ENCODE peak calls at places on chromosomes 3 and 15, in four cellular contexts. A is lung, T is HuH-7.5, K is heart right ventricle. O is an unnamed sample.

GRCh38 chr3:61901481-61901880 is 340.1 kb downstream of the PTPRG start:
- DNase-seq in K (no peak), A (no peak), T (no peak), O (no peak)

GRCh38 chr3:11367116-11367781 is 95.1 kb downstream of the ATG7 start:
- DNase-seq in T (no peak), K (peak; percentile 36), A (peak; percentile 44), O (no peak)

GRCh38 chr3:13015286-13016082 is 57.7 kb downstream of the IQSEC1 start:
- DNase-seq in T (no peak), A (peak; percentile 42), K (peak; percentile 42), O (no peak)

GRCh38 chr15:50224606-50225005 is 40.9 kb downstream of the HDC start:
- DNase-seq in A (no peak), T (peak; percentile 38), K (no peak), O (no peak)

GRCh38 chr15:82298520-82298919 is 35.9 kb downstream of the SAXO2 start:
- DNase-seq in T (no peak), K (no peak), A (peak; percentile 26), O (no peak)

GRCh38 chr15:33831646-33832045 is 136.7 kb upstream of the CHRM5 start:
- DNase-seq in K (no peak), A (no peak), T (no peak), O (no peak)

GRCh38 chr3:71511037-71511436 is 72.5 kb downstream of the FOXP1 start:
- DNase-seq in K (no peak), A (no peak), T (no peak), O (peak; percentile 47)

GRCh38 chr15:48590704-48591103 is 54.8 kb downstream of the FBN1 start:
- DNase-seq in K (no peak), A (no peak), T (no peak), O (no peak)

GRCh38 chr15:78093242-78094020 is 1.1 kb downstream of the SH2D7 start:
- DNase-seq in T (no peak), K (no peak), A (no peak), O (no peak)

GRCh38 chr15:60062826-60063225 is 58.7 kb downstream of the FOXB1 start:
- DNase-seq in A (no peak), T (no peak), K (no peak), O (no peak)

GRCh38 chr3:77296527-77296926 is 256.6 kb downstream of the ROBO2 start:
- DNase-seq in T (no peak), A (no peak), K (no peak), O (no peak)

GRCh38 chr15:100733088-100733487 is 130.7 kb downstream of the ASB7 start:
- DNase-seq in T (no peak), K (no peak), A (no peak), O (no peak)

GRCh38 chr3:55042591-55042990 is 114.7 kb upstream of the LRTM1 start:
- DNase-seq in T (no peak), A (no peak), K (no peak), O (no peak)

GRCh38 chr3:66393486-66394260 is 107.1 kb downstream of the LRIG1 start:
- DNase-seq in A (no peak), K (no peak), T (no peak), O (no peak)

GRCh38 chr15:25763206-25763880 is 99.8 kb downstream of the ATP10A start:
- DNase-seq in T (no peak), K (no peak), A (peak; percentile 24), O (no peak)

GRCh38 chr3:69142090-69142489 is 19.7 kb upstream of the LMOD3 start:
- DNase-seq in A (no peak), K (no peak), T (no peak), O (no peak)